ENCODE peak calls at places on chromosome X, in six cellular contexts. Z is colonic mucosa; J is sigmoid colon; I is ovary; E is CD8-positive, alpha-beta T cell; T is psoas muscle. B is an unnamed sample. For H3K4me1, the result is how much of the 10 kb centered on the place peaks cover.

GRCh38 chrX:50107470-50107869 is 93.3 kb downstream of the AKAP4 start:
- DNase-seq in Z (no peak), J (no peak), I (no peak), E (no peak), T (no peak), B (no peak)

GRCh38 chrX:107935200-107935599 is 47.0 kb downstream of the TEX13B start:
- DNase-seq in Z (no peak), J (no peak), I (no peak), E (no peak), T (no peak), B (no peak)

GRCh38 chrX:35733879-35734278 is 64.3 kb upstream of the MAGEB16 start:
- DNase-seq in Z (no peak), J (no peak), I (no peak), E (no peak), T (no peak), B (no peak)

GRCh38 chrX:131316260-131316659 is 27.2 kb upstream of the IGSF1 start:
- DNase-seq in Z (no peak), J (no peak), I (no peak), E (no peak), T (no peak), B (no peak)

GRCh38 chrX:20382518-20383291 is 116.0 kb upstream of the RPS6KA3 start:
- DNase-seq in Z (no peak), J (no peak), I (no peak), E (peak), T (no peak), B (no peak)

GRCh38 chrX:145002776-145003175 is 244.5 kb upstream of the SPANXN1 start:
- DNase-seq in Z (no peak), J (no peak), I (no peak), E (no peak), T (no peak), B (no peak)

GRCh38 chrX:132956421-132957210 is 1.8 kb downstream of the HS6ST2 start:
- DNase-seq in Z (no peak), J (no peak), I (peak), E (no peak), T (peak), B (peak)

GRCh38 chrX:139724626-139725025 is 16.7 kb upstream of the MCF2 start:
- DNase-seq in Z (no peak), J (no peak), I (no peak), E (no peak), T (no peak), B (no peak)

GRCh38 chrX:24332868-24333267 is 19.0 kb upstream of the SUPT20HL2 start:
- DNase-seq in Z (no peak), J (no peak), I (no peak), E (no peak), T (no peak), B (no peak)

GRCh38 chrX:150253946-150254615 is 109.0 kb upstream of the MAMLD1 start:
- DNase-seq in Z (no peak), J (no peak), I (no peak), E (no peak), T (no peak), B (no peak)

GRCh38 chrX:105829006-105829405 is 6.7 kb downstream of the NRK start:
- DNase-seq in Z (no peak), J (no peak), I (no peak), E (no peak), T (no peak), B (no peak)

GRCh38 chrX:17527932-17528331 is 152.9 kb downstream of the NHS start:
- DNase-seq in Z (no peak), J (no peak), I (no peak), E (no peak), T (no peak), B (no peak)

GRCh38 chrX:17525762-17526555 is 151.0 kb downstream of the NHS start:
- DNase-seq in Z (no peak), J (no peak), I (no peak), E (no peak), T (no peak), B (no peak)

GRCh38 chrX:17531500-17531899 is 156.5 kb downstream of the NHS start:
- DNase-seq in Z (no peak), J (no peak), I (no peak), E (no peak), T (no peak), B (no peak)

GRCh38 chrX:17527135-17527701 is 152.2 kb downstream of the NHS start:
- DNase-seq in Z (peak), J (no peak), I (peak), E (no peak), T (peak), B (no peak)

GRCh38 chrX:17529349-17529748 is 154.3 kb downstream of the NHS start:
- DNase-seq in Z (no peak), J (no peak), I (no peak), E (no peak), T (no peak), B (no peak)
- H3K4me1 ChIP-seq in Z (under half), J (under half), I (under half), E (under half), T (under half), B (under half)

GRCh38 chrX:134717698-134718328 is 59.5 kb upstream of the PLAC1 start:
- DNase-seq in Z (no peak), J (no peak), I (no peak), E (no peak), T (no peak), B (no peak)

GRCh38 chrX:134715930-134716619 is 57.8 kb upstream of the PLAC1 start:
- DNase-seq in Z (no peak), J (no peak), I (no peak), E (no peak), T (no peak), B (no peak)

GRCh38 chrX:134721766-134722532 is 63.7 kb upstream of the PLAC1 start:
- DNase-seq in Z (no peak), J (no peak), I (no peak), E (no peak), T (no peak), B (no peak)

GRCh38 chrX:134716620-134717012 is 58.3 kb upstream of the PLAC1 start:
- DNase-seq in Z (no peak), J (no peak), I (no peak), E (no peak), T (no peak), B (no peak)

DNA sequence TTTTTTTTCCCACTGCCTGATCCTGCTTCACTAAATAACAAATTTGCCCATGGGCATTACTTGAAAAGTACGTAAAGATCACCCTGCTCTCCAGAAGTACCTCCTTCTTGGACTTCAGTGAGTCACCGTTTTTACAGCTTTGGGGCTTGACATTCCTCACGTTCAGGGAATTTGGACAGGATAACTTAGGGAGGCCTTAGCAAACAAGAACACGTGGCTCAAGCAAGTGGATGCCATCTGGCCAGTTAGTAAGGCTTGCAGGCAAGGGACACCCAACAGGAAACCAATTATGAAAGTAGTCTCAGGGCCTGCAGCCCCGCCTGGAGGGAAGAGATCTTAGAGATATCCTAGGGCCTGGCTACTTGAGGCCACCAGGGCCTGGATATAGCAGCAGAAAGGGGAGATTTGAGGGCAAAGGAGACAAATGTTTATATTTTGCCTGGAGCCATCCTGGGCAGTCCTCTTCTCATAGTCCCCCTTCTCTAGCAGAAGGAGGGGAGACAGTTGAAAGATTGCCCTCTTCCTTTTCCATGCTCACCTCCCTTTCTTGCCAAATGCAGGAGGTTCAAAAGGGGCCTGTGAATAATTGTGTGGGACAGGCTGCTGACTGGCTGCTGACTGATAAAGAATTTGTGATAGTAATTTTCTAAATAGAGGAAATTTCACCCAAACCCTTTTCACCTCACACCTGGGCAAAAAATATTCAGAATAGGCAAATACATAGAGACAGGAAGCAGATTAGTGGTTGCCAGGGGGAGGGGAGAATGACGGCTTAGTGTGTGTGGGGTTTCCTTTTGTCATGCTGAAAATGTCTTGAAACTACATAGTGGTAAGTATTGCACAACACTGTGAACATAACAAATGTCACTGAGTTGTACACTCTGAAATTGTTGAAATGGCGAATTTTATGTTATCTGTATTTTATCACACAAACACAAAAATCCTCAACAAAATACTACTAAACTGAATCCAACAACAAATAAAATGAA is 60.4 kb upstream of the PLAC1 start:
- DNase-seq in Z (no peak), J (peak), I (no peak), E (no peak), T (peak), B (no peak)
- TF ChIP-seq CTCF in Z (no peak), J (no peak), I (no peak), E (no peak), T (no peak), B (no peak)

GRCh38 chrX:68288127-68288526 is 145.2 kb downstream of the OPHN1 start:
- DNase-seq in Z (no peak), J (no peak), I (no peak), E (no peak), T (no peak), B (no peak)

GRCh38 chrX:68286980-68287379 is 146.3 kb downstream of the OPHN1 start:
- DNase-seq in Z (no peak), J (no peak), I (no peak), E (no peak), T (no peak), B (no peak)

GRCh38 chrX:68287419-68287818 is 145.9 kb downstream of the OPHN1 start:
- DNase-seq in Z (no peak), J (no peak), I (no peak), E (no peak), T (no peak), B (no peak)

GRCh38 chrX:68286076-68286475 is 147.2 kb downstream of the OPHN1 start:
- DNase-seq in Z (no peak), J (no peak), I (no peak), E (no peak), T (no peak), B (no peak)

GRCh38 chrX:68284281-68284904 is 148.9 kb downstream of the OPHN1 start:
- DNase-seq in Z (no peak), J (no peak), I (no peak), E (no peak), T (no peak), B (no peak)
- H3K4me3 ChIP-seq in Z (no peak), J (no peak), I (no peak), E (no peak), T (no peak), B (no peak)

GRCh38 chrX:22376369-22376768 is 103.7 kb downstream of the CBLL2 start:
- DNase-seq in Z (no peak), J (no peak), I (no peak), E (no peak), T (no peak), B (no peak)
- H3K4me1 ChIP-seq in Z (under half), J (under half), I (under half), E (under half), T (under half), B (under half)

GRCh38 chrX:7996414-7996813 is 69.2 kb upstream of the PNPLA4 start:
- DNase-seq in Z (peak), J (no peak), I (no peak), E (peak), T (no peak), B (no peak)
- TF ChIP-seq CTCF in Z (peak), J (peak), I (peak), E (peak), T (peak), B (no peak)

GRCh38 chrX:10832103-10832502 is 211.7 kb upstream of the MID1 start:
- DNase-seq in Z (no peak), J (no peak), I (no peak), E (no peak), T (no peak), B (no peak)

GRCh38 chrX:10828640-10829039 is 208.3 kb upstream of the MID1 start:
- DNase-seq in Z (peak), J (no peak), I (no peak), E (no peak), T (no peak), B (no peak)

DNA sequence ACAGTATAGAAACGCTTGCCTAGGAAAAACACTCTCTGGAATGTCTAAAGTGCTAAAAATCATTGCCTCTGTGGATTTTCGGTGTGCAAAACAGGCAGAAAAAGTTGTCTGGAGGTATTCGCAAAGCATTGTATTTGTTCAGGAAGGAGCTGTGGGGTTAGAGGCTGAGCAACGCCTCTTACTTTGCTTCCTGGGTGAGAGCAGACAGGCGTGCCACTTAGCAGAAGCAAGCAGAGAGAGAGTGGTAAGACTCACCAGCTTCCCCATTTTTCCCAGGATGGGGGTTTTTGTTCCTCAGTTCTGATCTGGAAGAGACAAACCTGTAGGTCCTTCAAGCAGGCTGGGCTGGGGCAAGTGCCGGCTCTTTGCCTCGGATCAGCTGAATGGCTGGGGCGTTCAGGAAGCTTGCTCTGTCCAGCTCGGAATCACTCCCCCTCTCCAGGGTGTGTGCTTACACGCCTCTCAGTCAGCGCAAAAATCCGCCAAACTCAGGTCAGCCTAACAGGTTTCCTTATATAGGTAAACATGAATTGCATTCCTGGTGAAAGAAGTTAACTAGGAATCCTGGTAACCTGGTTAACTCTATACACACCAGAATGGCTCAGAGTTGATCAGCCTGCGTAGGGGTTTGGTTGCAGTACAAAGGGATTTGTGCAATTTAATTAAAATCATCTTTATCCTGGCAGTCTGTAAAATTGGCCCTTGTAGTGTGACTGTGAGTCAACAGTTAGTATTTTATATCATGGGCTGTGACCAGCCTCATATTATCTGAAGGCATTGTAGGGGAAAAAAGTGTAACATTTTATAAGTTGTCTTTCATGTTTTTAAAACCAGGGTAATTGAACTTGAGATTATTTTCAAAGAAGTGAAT is 213.1 kb upstream of the MID1 start:
- DNase-seq in Z (peak), J (peak), I (peak), E (no peak), T (no peak), B (peak)
- H3K4me3 ChIP-seq in Z (peak), J (peak), I (peak), E (no peak), T (no peak), B (no peak)

GRCh38 chrX:13076176-13076956 is 31.9 kb upstream of the FAM9C start:
- DNase-seq in Z (no peak), J (no peak), I (no peak), E (no peak), T (no peak), B (no peak)

GRCh38 chrX:13080128-13080795 is 35.8 kb upstream of the FAM9C start:
- DNase-seq in Z (no peak), J (no peak), I (no peak), E (no peak), T (no peak), B (no peak)

GRCh38 chrX:13081385-13082285 is 37.2 kb upstream of the FAM9C start:
- DNase-seq in Z (no peak), J (no peak), I (no peak), E (no peak), T (no peak), B (no peak)

GRCh38 chrX:13077168-13077567 is 32.7 kb upstream of the FAM9C start:
- DNase-seq in Z (no peak), J (no peak), I (no peak), E (no peak), T (no peak), B (no peak)

DNA sequence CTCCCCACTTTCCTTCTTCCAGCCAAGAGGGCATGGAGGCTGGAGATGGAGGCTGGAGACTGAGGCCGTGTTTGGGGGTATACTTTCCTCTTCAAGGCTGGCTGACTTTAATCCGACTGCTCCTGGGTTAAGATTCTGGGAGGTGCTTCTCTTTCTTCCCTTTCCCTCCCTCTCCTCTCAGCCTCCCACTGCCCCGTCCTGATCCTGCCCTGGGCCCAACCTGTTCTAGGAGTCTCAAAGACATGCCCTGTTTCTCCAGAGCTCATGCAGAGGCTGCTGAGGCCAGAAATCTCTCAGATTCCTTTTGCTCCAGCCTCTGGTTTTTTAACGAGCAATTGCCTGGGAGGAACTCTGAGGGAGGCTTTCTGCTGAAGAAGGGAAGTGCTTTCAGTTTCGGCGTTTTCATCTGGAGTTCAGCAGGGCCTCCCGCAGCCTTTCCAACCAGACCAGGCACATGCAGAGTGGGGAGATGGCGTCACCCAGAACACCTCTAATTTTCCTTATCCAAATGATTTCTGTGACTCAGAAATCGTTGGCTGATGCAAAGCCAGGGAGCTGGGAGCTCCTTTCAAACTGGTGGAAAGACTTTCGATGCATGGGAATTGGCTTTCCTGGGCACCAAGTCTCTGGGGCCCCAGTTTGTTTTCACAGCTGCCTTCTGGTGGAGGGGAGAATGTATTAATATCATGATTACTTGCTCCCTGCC is 34.5 kb upstream of the FAM9C start:
- DNase-seq in Z (peak), J (peak), I (peak), E (no peak), T (peak), B (no peak)
- H3K4me1 ChIP-seq in Z (under half), J (under half), I (under half), E (half or more), T (under half), B (under half)

GRCh38 chrX:53678667-53679066 is 7.9 kb downstream of the HUWE1 start:
- DNase-seq in Z (no peak), J (no peak), I (no peak), E (no peak), T (no peak), B (no peak)
- TF ChIP-seq CTCF in Z (no peak), J (no peak), I (no peak), E (no peak), T (peak), B (no peak)